ENCODE peak calls at places on chromosomes 7 and 10, in six cellular contexts. A is coronary artery, X is hepatocyte, V is breast epithelium, Y is astrocyte of the spinal cord, D is MM.1S. J is an unnamed sample.
A peak's percentile ranks its signal among the peaks of the same experiment; 100 is the strongest.

GRCh38 chr10:95260397-95260881 is 30.4 kb downstream of the PDLIM1 start:
- DNase-seq in A (no peak), X (peak; percentile 83), V (no peak), Y (peak; percentile 90), D (peak; percentile 91), J (no peak)

GRCh38 chr7:139648617-139648932 is 125.1 kb downstream of the CLEC2L start:
- DNase-seq in A (no peak), X (no peak), V (no peak), Y (no peak), D (no peak), J (no peak)

GRCh38 chr7:53062796-53063195 is 27.4 kb downstream of the POM121L12 start:
- DNase-seq in A (no peak), X (no peak), V (no peak), Y (no peak), D (no peak), J (no peak)

GRCh38 chr10:98326621-98327027 is 58.6 kb upstream of the LOXL4 start:
- DNase-seq in A (peak; percentile 62), X (no peak), V (no peak), Y (no peak), D (no peak), J (peak; percentile 32)

GRCh38 chr10:132774179-132774904 is 11.6 kb downstream of the NKX6-2 start:
- DNase-seq in A (no peak), X (peak; percentile 47), V (no peak), Y (no peak), D (no peak), J (no peak)

GRCh38 chr10:44911081-44911540 is at the start of gene TMEM72:
- DNase-seq in A (no peak), X (peak; percentile 79), V (no peak), Y (no peak), D (no peak), J (no peak)

GRCh38 chr10:5618829-5619228 is 47.6 kb downstream of the ASB13 start:
- DNase-seq in A (no peak), X (no peak), V (no peak), Y (no peak), D (no peak), J (no peak)

GRCh38 chr7:82740246-82740848 is 296.8 kb upstream of the CACNA2D1 start:
- DNase-seq in A (no peak), X (peak; percentile 72), V (no peak), Y (peak; percentile 66), D (peak; percentile 65), J (no peak)

GRCh38 chr10:29174389-29174788 is 114.5 kb upstream of the LYZL1 start:
- DNase-seq in A (no peak), X (no peak), V (no peak), Y (no peak), D (no peak), J (no peak)

GRCh38 chr10:69914373-69915268 is 112.9 kb downstream of the COL13A1 start:
- DNase-seq in A (no peak), X (peak; percentile 88), V (peak; percentile 48), Y (peak; percentile 65), D (peak; percentile 64), J (peak; percentile 6)

GRCh38 chr10:55287346-55287745 is 486.3 kb upstream of the PCDH15 start:
- DNase-seq in A (no peak), X (no peak), V (no peak), Y (no peak), D (no peak), J (no peak)

GRCh38 chr7:159022238-159022993 is 122.3 kb downstream of the VIPR2 start:
- DNase-seq in A (no peak), X (peak; percentile 35), V (no peak), Y (peak; percentile 17), D (no peak), J (no peak)

GRCh38 chr7:47506716-47507354 is 75.1 kb downstream of the TNS3 start:
- DNase-seq in A (no peak), X (no peak), V (no peak), Y (peak; percentile 76), D (no peak), J (peak; percentile 82)

GRCh38 chr10:93198401-93199175 is 124.9 kb downstream of the CYP26A1 start:
- DNase-seq in A (no peak), X (peak; percentile 42), V (no peak), Y (no peak), D (no peak), J (peak; percentile 76)

GRCh38 chr10:436911-437665 is 252.4 kb downstream of the DIP2C start:
- DNase-seq in A (no peak), X (no peak), V (no peak), Y (no peak), D (no peak), J (no peak)

GRCh38 chr7:101984141-101984879 is 166.9 kb downstream of the CUX1 start:
- DNase-seq in A (no peak), X (no peak), V (no peak), Y (no peak), D (no peak), J (no peak)

GRCh38 chr10:86678999-86679792 is 10.9 kb downstream of the LDB3 start:
- DNase-seq in A (no peak), X (no peak), V (no peak), Y (no peak), D (no peak), J (no peak)

GRCh38 chr7:114086491-114086905 is 167.7 kb upstream of the PPP1R3A start:
- DNase-seq in A (no peak), X (peak; percentile 47), V (no peak), Y (peak; percentile 20), D (peak; percentile 69), J (no peak)

GRCh38 chr7:8590791-8591190 is 157.4 kb downstream of the NXPH1 start:
- DNase-seq in A (no peak), X (no peak), V (no peak), Y (no peak), D (no peak), J (no peak)

GRCh38 chr10:132019366-132019765 is 37.6 kb upstream of the BNIP3 start:
- DNase-seq in A (no peak), X (no peak), V (no peak), Y (no peak), D (no peak), J (no peak)

GRCh38 chr7:87574630-87575029 is 26.1 kb downstream of the ABCB1 start:
- DNase-seq in A (no peak), X (peak; percentile 6), V (no peak), Y (peak; percentile 60), D (no peak), J (no peak)

GRCh38 chr10:121694966-121695340 is 96.7 kb upstream of the FGFR2 start:
- DNase-seq in A (no peak), X (no peak), V (no peak), Y (no peak), D (no peak), J (no peak)

GRCh38 chr10:92657024-92657423 is 32.7 kb upstream of the HHEX start:
- DNase-seq in A (no peak), X (no peak), V (no peak), Y (no peak), D (no peak), J (no peak)

GRCh38 chr10:89138755-89139154 is 68.4 kb downstream of the CH25H start:
- DNase-seq in A (no peak), X (no peak), V (no peak), Y (no peak), D (no peak), J (no peak)

DNA sequence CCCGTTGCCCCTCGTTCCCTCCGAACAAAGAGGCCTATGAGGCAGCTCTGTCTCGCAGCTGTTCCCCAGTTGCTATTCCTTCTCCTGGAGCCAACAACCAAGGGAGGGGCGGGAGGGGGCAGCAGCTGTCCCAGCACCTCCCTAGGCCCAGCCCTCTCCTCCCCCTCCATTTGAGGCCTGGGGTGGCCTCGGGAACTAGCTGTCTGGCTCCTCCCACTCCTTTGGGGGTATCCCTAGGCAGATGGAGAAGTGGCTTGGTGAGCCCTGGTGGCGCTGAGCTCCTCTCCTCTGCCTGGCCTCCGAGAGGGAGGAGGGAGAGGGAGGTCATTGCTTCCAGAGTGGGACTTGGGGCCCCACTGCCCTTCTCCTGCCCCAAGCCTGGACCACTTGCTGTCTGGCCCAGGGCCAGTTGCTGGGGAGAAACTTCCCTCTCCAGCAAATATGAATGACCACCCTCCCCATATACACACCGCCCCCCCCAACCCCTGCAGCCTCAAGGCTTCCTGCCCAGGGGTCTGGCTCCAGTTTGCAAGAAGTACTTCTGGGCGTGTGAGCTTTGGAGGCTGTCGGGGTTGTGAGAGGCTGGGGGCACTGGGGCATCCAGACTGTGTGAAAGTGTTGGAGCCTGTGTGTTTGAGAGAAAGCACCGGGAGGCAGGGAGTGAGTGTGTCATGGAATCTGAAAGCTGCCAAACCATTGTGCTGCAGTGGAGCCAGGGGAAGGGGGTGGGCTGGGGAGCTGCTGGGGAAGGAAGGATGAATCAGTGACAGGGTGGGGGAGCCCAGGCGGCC is 3.1 kb downstream of the FLNC start:
- DNase-seq in A (no peak), X (peak; percentile 71), V (peak; percentile 24), Y (peak; percentile 95), D (no peak), J (no peak)
- H3K4me3 ChIP-seq in A (peak overlapping the region; percentile 82), X (no peak overlapping the region), V (no peak overlapping the region), Y (peak overlapping the region; percentile 90), D (no peak overlapping the region), J (peak overlapping the region; percentile 84)

DNA sequence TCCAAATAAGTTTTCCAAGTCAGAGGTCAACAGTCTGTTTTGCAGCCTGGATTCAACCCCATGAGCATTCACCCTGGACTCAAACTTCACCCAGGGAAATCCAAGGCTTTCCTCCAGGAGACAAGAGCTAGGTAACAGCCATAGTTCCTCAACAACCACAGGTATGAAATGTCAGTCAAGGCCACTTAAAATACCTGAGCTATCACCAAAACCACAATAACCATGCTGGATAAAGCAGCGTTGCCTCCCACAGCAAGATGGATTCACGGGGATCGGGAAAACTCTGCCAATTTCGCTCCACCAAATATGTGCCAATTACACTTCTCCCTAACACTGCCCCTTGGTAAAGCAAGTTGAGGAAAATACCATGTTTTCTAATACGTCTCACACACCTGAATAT is 444.1 kb upstream of the KLF6 start:
- DNase-seq in A (no peak), X (no peak), V (no peak), Y (no peak), D (no peak), J (no peak)
- TF ChIP-seq CTCF in A (no peak), X (no peak), V (no peak), Y (no peak), D (no peak), J (no peak)

GRCh38 chr10:31706921-31707571 is 221.6 kb downstream of the ARHGAP12 start:
- DNase-seq in A (peak; percentile 80), X (peak; percentile 26), V (no peak), Y (no peak), D (no peak), J (no peak)
- H3K4me3 ChIP-seq in A (peak overlapping the region; percentile 54), X (no peak overlapping the region), V (no peak overlapping the region), Y (no peak overlapping the region), D (peak overlapping the region; percentile 33), J (no peak overlapping the region)

GRCh38 chr10:19256331-19256730 is 207.7 kb downstream of the MALRD1 start:
- DNase-seq in A (no peak), X (no peak), V (no peak), Y (no peak), D (no peak), J (no peak)
- TF ChIP-seq CTCF in A (no peak), X (no peak), V (no peak), Y (no peak), D (no peak), J (no peak)

GRCh38 chr10:104300002-104300735 is 31.2 kb downstream of the GSTO2 start:
- DNase-seq in A (peak; percentile 95), X (peak; percentile 44), V (peak; percentile 74), Y (peak; percentile 99), D (no peak), J (peak; percentile 99)
- H3K4me3 ChIP-seq in A (peak overlapping the region; percentile 58), X (no peak overlapping the region), V (no peak overlapping the region), Y (no peak overlapping the region), D (peak overlapping the region; percentile 4), J (peak overlapping the region; percentile 17)